ENCODE peak calls at places on chromosomes 11 and 22, in five cellular contexts. S is NCI-H2081; O is stimulated activated CD4-positive, alpha-beta T cell treated with anti-CD3 and anti-CD28 coated beads, Interleukin-1b, Interleukin-23, amount 100 ng/mL, for 4 hours; T is fibroblast of mammary gland; Q is adipocyte. K is an unnamed sample.

GRCh38 chr11:66727282-66727882 is 1.6 kb downstream of the SPTBN2 start:
- DNase-seq in T (no peak), S (peak), Q (peak), O (no peak), K (no peak)

GRCh38 chr11:134369656-134370525 is 38.1 kb downstream of the GLB1L2 start:
- DNase-seq in O (no peak), T (no peak), Q (no peak), S (no peak), K (no peak)

GRCh38 chr11:89487016-89487415 is 4.2 kb downstream of the NOX4 start:
- DNase-seq in O (no peak), S (no peak), T (peak), Q (peak), K (peak)

GRCh38 chr11:94521684-94522083 is 9.4 kb downstream of the C11orf97 start:
- DNase-seq in S (no peak), T (peak), Q (peak), O (no peak), K (peak)

GRCh38 chr22:31284241-31284745 is 8.0 kb downstream of the PIK3IP1 start:
- DNase-seq in Q (no peak), S (no peak), T (no peak), O (no peak), K (no peak)

GRCh38 chr11:72856065-72856464 is 41.9 kb downstream of the ATG16L2 start:
- DNase-seq in Q (no peak), O (no peak), T (no peak), S (no peak), K (no peak)

GRCh38 chr22:49789289-49790141 is 38.2 kb downstream of the BRD1 start:
- DNase-seq in S (no peak), Q (peak), O (peak), T (peak), K (peak)

GRCh38 chr11:78340530-78340929 is 77.1 kb downstream of the GAB2 start:
- DNase-seq in T (no peak), S (no peak), O (no peak), Q (no peak), K (no peak)

GRCh38 chr11:1890856-1891830 is 552 bp downstream of the PRR33 start:
- DNase-seq in T (no peak), O (no peak), Q (no peak), S (no peak), K (no peak)

GRCh38 chr11:65685981-65686380 is 23.3 kb upstream of the RELA start:
- DNase-seq in T (no peak), O (no peak), Q (no peak), S (no peak), K (no peak)

GRCh38 chr11:12599408-12600143 is 74.6 kb upstream of the TEAD1 start:
- DNase-seq in S (no peak), O (peak), T (peak), Q (no peak), K (no peak)

GRCh38 chr11:78081583-78081982 is 1.9 kb upstream of the NDUFC2 start:
- DNase-seq in O (no peak), Q (no peak), S (no peak), T (no peak), K (no peak)

GRCh38 chr11:3613998-3614741 is 27.6 kb downstream of the ART5 start:
- DNase-seq in O (no peak), Q (no peak), S (no peak), T (no peak), K (no peak)

GRCh38 chr11:134036484-134037092 is 32.3 kb upstream of the JAM3 start:
- DNase-seq in O (no peak), S (no peak), Q (peak), T (no peak), K (no peak)

GRCh38 chr11:45802531-45803317 is 2.2 kb upstream of the SLC35C1 start:
- DNase-seq in T (no peak), S (no peak), O (no peak), Q (no peak), K (no peak)

GRCh38 chr22:37742374-37743092 is 45.7 kb downstream of the TRIOBP start:
- DNase-seq in S (no peak), O (no peak), Q (peak), T (peak), K (peak)

GRCh38 chr11:126310992-126311310 is 7.1 kb downstream of the DCPS start:
- DNase-seq in T (no peak), O (no peak), Q (no peak), S (no peak), K (no peak)